ENCODE peak calls at places on chromosomes 3 and 15, in four cellular contexts. R, P, Q and D are unnamed samples.

GRCh38 chr3:126994661-126995161 is 11.8 kb downstream of the PLXNA1 start:
- DNase-seq in P (no peak), R (no peak), Q (no peak), D (no peak)

GRCh38 chr3:182740710-182741109 is 52.6 kb upstream of the ATP11B start:
- DNase-seq in P (peak), R (no peak), Q (no peak), D (peak)

GRCh38 chr3:29906906-29907305 is 626.0 kb downstream of the RBMS3 start:
- DNase-seq in Q (no peak), P (no peak), R (no peak), D (no peak)

GRCh38 chr3:71423151-71423906 is 160.2 kb downstream of the FOXP1 start:
- DNase-seq in R (no peak), Q (no peak), P (peak), D (peak)

GRCh38 chr3:77096966-77097890 is 57.3 kb downstream of the ROBO2 start:
- DNase-seq in P (peak), Q (no peak), R (no peak), D (no peak)

GRCh38 chr15:50377867-50378751 is 23.1 kb upstream of the GABPB1 start:
- DNase-seq in R (no peak), P (no peak), Q (no peak), D (no peak)

GRCh38 chr3:72174043-72174442 is 389.1 kb upstream of the PROK2 start:
- DNase-seq in Q (no peak), R (no peak), P (no peak), D (no peak)

GRCh38 chr3:72492240-72492639 is 356.0 kb downstream of the SHQ1 start:
- DNase-seq in R (no peak), P (no peak), Q (no peak), D (no peak)

GRCh38 chr3:147616998-147617619 is 207.9 kb downstream of the ZIC1 start:
- DNase-seq in P (peak), R (no peak), Q (peak), D (no peak)

GRCh38 chr15:69156726-69157381 is 3.6 kb upstream of the GLCE start:
- DNase-seq in P (no peak), Q (no peak), R (no peak), D (no peak)

GRCh38 chr3:171810278-171811058 is at the start of gene PLD1:
- DNase-seq in Q (peak), P (peak), R (peak), D (peak)

GRCh38 chr3:187750041-187750512 is 4.8 kb upstream of the BCL6 start:
- DNase-seq in R (peak), Q (peak), P (no peak), D (no peak)

GRCh38 chr3:8561365-8561764 is 59.7 kb downstream of the LMCD1 start:
- DNase-seq in R (no peak), P (no peak), Q (no peak), D (no peak)

GRCh38 chr15:40217166-40217785 is 21.6 kb upstream of the PAK6 start:
- DNase-seq in P (peak), R (no peak), Q (peak), D (peak)

GRCh38 chr3:63818282-63819150 is 583 bp upstream of the C3orf49 start:
- DNase-seq in R (peak), P (peak), Q (peak), D (peak)

GRCh38 chr15:29309139-29309538 is 39.5 kb upstream of the NSMCE3 start:
- DNase-seq in Q (no peak), P (no peak), R (no peak), D (no peak)

GRCh38 chr15:96177279-96177678 is 153.2 kb upstream of the NR2F2 start:
- DNase-seq in R (no peak), P (no peak), Q (no peak), D (no peak)

GRCh38 chr3:46705751-46706572 is 4.8 kb downstream of the TMIE start:
- DNase-seq in P (no peak), Q (no peak), R (no peak), D (no peak)

GRCh38 chr3:42739401-42740158 is 33.5 kb downstream of the CCDC13 start:
- DNase-seq in R (no peak), Q (peak), P (no peak), D (no peak)

GRCh38 chr15:98668566-98669308 is 20.4 kb downstream of the IGF1R start:
- DNase-seq in P (no peak), R (no peak), Q (no peak), D (no peak)

GRCh38 chr15:68783226-68784054 is 37.3 kb downstream of the ANP32A start:
- DNase-seq in R (peak), P (peak), Q (peak), D (peak)

GRCh38 chr3:159941043-159941994 is 47.3 kb upstream of the IL12A start:
- DNase-seq in R (no peak), P (no peak), Q (no peak), D (no peak)

GRCh38 chr3:106522397-106522796 is 653.6 kb upstream of the CBLB start:
- DNase-seq in P (no peak), Q (no peak), R (no peak), D (no peak)

GRCh38 chr3:117586161-117586560 is 876.6 kb downstream of the TUSC7 start:
- DNase-seq in P (no peak), R (no peak), Q (no peak), D (no peak)

GRCh38 chr3:117669761-117670160 is 960.2 kb downstream of the TUSC7 start:
- DNase-seq in P (no peak), Q (no peak), R (no peak), D (no peak)

GRCh38 chr15:28975766-28976179 is 90.0 kb downstream of the APBA2 start:
- DNase-seq in R (peak), P (peak), Q (peak), D (peak)

GRCh38 chr3:72597756-72598195 is 250.5 kb downstream of the SHQ1 start:
- DNase-seq in P (peak), R (no peak), Q (no peak), D (peak)

GRCh38 chr15:47586653-47587224 is 130.6 kb upstream of the SEMA6D start:
- DNase-seq in P (no peak), R (no peak), Q (no peak), D (peak)

GRCh38 chr3:14317057-14317553 is 85.3 kb upstream of the SLC6A6 start:
- DNase-seq in P (no peak), R (no peak), Q (peak), D (no peak)

GRCh38 chr3:100650651-100651611 is 41.5 kb downstream of the ADGRG7 start:
- DNase-seq in P (no peak), R (no peak), Q (no peak), D (no peak)

GRCh38 chr15:67026171-67026967 is 39.0 kb upstream of the SMAD3 start:
- DNase-seq in Q (no peak), R (no peak), P (no peak), D (no peak)

GRCh38 chr15:77342767-77343166 is 77.1 kb downstream of the PEAK1 start:
- DNase-seq in Q (no peak), P (no peak), R (no peak), D (no peak)

GRCh38 chr3:12440927-12441326 is 43.4 kb upstream of the TSEN2 start:
- DNase-seq in Q (no peak), P (no peak), R (no peak), D (no peak)

GRCh38 chr3:66489577-66489976 is 11.2 kb downstream of the LRIG1 start:
- DNase-seq in P (no peak), R (no peak), Q (no peak), D (no peak)

GRCh38 chr3:66488492-66488891 is 12.3 kb downstream of the LRIG1 start:
- DNase-seq in P (no peak), R (no peak), Q (no peak), D (no peak)

GRCh38 chr3:66490984-66491383 is 9.8 kb downstream of the LRIG1 start:
- DNase-seq in P (no peak), Q (no peak), R (no peak), D (no peak)

GRCh38 chr3:66489115-66489514 is 11.7 kb downstream of the LRIG1 start:
- DNase-seq in R (no peak), Q (no peak), P (no peak), D (no peak)

DNA sequence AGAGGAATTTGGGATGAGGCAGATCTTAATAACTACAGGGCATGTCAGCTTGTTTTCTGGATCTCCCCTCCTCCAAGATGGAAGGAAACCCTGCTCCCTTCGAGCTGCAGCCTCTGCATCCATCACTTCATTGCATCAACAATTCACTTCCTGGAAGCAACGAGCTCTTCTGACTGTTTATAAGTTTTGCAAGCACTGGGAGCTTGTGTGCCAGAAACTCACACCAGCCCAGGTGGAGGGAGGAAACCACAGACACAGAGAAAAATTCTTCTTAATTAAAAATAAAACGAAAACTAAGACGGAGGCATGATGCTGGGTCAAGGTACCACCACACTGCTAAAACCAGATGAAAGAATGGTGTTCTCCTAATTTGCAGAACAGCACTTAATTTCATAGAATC is 10.6 kb downstream of the LRIG1 start:
- DNase-seq in P (no peak), R (no peak), Q (no peak), D (no peak)
- TF ChIP-seq ELF4 in P (no peak), R (no peak), Q (no peak), D (no peak)

GRCh38 chr3:177629276-177629675 is 432.0 kb upstream of the TBL1XR1 start:
- DNase-seq in R (no peak), Q (no peak), P (no peak), D (no peak)

GRCh38 chr3:177633671-177634207 is 436.5 kb upstream of the TBL1XR1 start:
- DNase-seq in Q (no peak), R (no peak), P (no peak), D (no peak)
- TF ChIP-seq ELF4 in Q (no peak), R (no peak), P (no peak), D (no peak)

GRCh38 chr3:10364816-10365215 is 43.9 kb upstream of the SEC13 start:
- DNase-seq in Q (no peak), R (no peak), P (peak), D (no peak)

GRCh38 chr3:10365316-10365715 is 44.4 kb upstream of the SEC13 start:
- DNase-seq in Q (no peak), P (no peak), R (no peak), D (no peak)

GRCh38 chr3:10361375-10361774 is 40.5 kb upstream of the SEC13 start:
- DNase-seq in R (no peak), P (no peak), Q (no peak), D (no peak)

GRCh38 chr3:10365791-10366190 is 44.9 kb upstream of the SEC13 start:
- DNase-seq in R (no peak), P (no peak), Q (no peak), D (no peak)

GRCh38 chr3:10363935-10364334 is 43.0 kb upstream of the SEC13 start:
- DNase-seq in Q (no peak), R (no peak), P (no peak), D (no peak)
- TF ChIP-seq ELF4 in Q (no peak), R (no peak), P (no peak), D (no peak)

DNA sequence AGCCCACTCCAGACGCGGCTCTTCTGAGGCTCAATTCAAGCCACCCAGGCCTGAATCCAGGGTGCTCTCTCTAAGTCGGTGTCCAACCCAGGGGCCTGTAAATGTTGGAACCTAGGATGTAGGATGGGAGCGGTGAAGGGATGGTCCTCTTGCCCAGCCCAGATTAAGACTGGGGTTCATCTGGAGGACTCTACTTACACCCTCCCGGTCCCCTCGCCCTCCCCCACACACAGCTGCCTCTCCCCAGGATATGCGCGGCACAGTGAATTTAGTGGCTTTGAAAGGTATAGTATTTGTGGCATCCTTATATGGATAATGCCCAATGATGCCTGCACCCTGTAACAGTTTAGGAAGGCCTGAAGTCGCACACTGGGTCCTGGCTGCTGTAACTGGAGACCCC is 855 bp upstream of the FBN1 start:
- DNase-seq in P (no peak), Q (no peak), R (no peak), D (no peak)
- TF ChIP-seq ELF4 in P (no peak), Q (no peak), R (no peak), D (no peak)